ENCODE peak calls at places on chromosomes 2 and 18, in five cellular contexts. G is cardiac muscle cell, O is IMR-90, V is upper lobe of left lung, P is heart left ventricle. Q is an unnamed sample. For H3K4me1, the result is how much of the 10 kb centered on the place peaks cover.

GRCh38 chr2:216023055-216023648 is 9.8 kb upstream of the MREG start:
- DNase-seq in G (peak), O (peak), V (no peak), P (no peak), Q (peak)

GRCh38 chr2:135819211-135819610 is 17.8 kb downstream of the LCT start:
- DNase-seq in G (no peak), O (peak), V (no peak), P (no peak), Q (no peak)

GRCh38 chr2:72367530-72368225 is 220.0 kb upstream of the CYP26B1 start:
- DNase-seq in G (peak), O (peak), V (no peak), P (peak), Q (no peak)

GRCh38 chr2:21782866-21783265 is 659.1 kb downstream of the TDRD15 start:
- DNase-seq in G (no peak), O (no peak), V (no peak), P (no peak), Q (no peak)

GRCh38 chr2:171365778-171366177 is 68.0 kb downstream of the METTL8 start:
- DNase-seq in G (no peak), O (no peak), V (no peak), P (no peak), Q (no peak)

GRCh38 chr2:200239216-200239615 is 67.3 kb upstream of the SPATS2L start:
- DNase-seq in G (no peak), O (no peak), V (no peak), P (no peak), Q (no peak)

GRCh38 chr18:22385718-22386117 is 32.0 kb downstream of the CTAGE1 start:
- DNase-seq in G (no peak), O (peak), V (no peak), P (no peak), Q (no peak)

GRCh38 chr2:230318190-230319121 is 8.5 kb upstream of the SP140L start:
- DNase-seq in G (no peak), O (no peak), V (no peak), P (no peak), Q (no peak)

GRCh38 chr2:218046234-218046633 is 22.8 kb upstream of the RUFY4 start:
- DNase-seq in G (no peak), O (no peak), V (no peak), P (no peak), Q (no peak)

GRCh38 chr2:226585130-226585561 is 214.5 kb downstream of the IRS1 start:
- DNase-seq in G (no peak), O (no peak), V (no peak), P (no peak), Q (no peak)

GRCh38 chr2:114022360-114023085 is 132.6 kb downstream of the ACTR3 start:
- DNase-seq in G (no peak), O (peak), V (no peak), P (no peak), Q (no peak)

GRCh38 chr2:97718942-97719341 is 5.6 kb downstream of the ZAP70 start:
- DNase-seq in G (no peak), O (no peak), V (no peak), P (peak), Q (no peak)

GRCh38 chr18:42414756-42415454 is 459.9 kb downstream of the PIK3C3 start:
- DNase-seq in G (no peak), O (no peak), V (no peak), P (no peak), Q (no peak)

GRCh38 chr18:23583071-23583865 is 3.0 kb downstream of the NPC1 start:
- DNase-seq in G (no peak), O (no peak), V (no peak), P (no peak), Q (no peak)

GRCh38 chr18:58397385-58398132 is 231.3 kb downstream of the ALPK2 start:
- DNase-seq in G (no peak), O (no peak), V (no peak), P (no peak), Q (no peak)

GRCh38 chr2:235812185-235812670 is 318.4 kb downstream of the AGAP1 start:
- DNase-seq in G (no peak), O (no peak), V (peak), P (no peak), Q (no peak)

GRCh38 chr18:58584219-58585127 is 44.4 kb downstream of the ALPK2 start:
- DNase-seq in G (peak), O (peak), V (no peak), P (no peak), Q (no peak)

GRCh38 chr2:227472265-227473018 is 486 bp downstream of the AGFG1 start:
- DNase-seq in G (peak), O (no peak), V (peak), P (peak), Q (peak)

GRCh38 chr2:236748385-236748784 is 178.8 kb downstream of the ACKR3 start:
- DNase-seq in G (no peak), O (no peak), V (no peak), P (no peak), Q (no peak)

GRCh38 chr2:64137567-64137966 is 6.7 kb downstream of the PELI1 start:
- DNase-seq in G (no peak), O (peak), V (no peak), P (no peak), Q (no peak)

GRCh38 chr18:48543228-48543627 is 4.4 kb downstream of the CTIF start:
- DNase-seq in G (no peak), O (no peak), V (no peak), P (no peak), Q (no peak)

GRCh38 chr2:28413896-28414290 is 21.2 kb downstream of the FOSL2 start:
- DNase-seq in G (no peak), O (no peak), V (no peak), P (no peak), Q (no peak)

DNA sequence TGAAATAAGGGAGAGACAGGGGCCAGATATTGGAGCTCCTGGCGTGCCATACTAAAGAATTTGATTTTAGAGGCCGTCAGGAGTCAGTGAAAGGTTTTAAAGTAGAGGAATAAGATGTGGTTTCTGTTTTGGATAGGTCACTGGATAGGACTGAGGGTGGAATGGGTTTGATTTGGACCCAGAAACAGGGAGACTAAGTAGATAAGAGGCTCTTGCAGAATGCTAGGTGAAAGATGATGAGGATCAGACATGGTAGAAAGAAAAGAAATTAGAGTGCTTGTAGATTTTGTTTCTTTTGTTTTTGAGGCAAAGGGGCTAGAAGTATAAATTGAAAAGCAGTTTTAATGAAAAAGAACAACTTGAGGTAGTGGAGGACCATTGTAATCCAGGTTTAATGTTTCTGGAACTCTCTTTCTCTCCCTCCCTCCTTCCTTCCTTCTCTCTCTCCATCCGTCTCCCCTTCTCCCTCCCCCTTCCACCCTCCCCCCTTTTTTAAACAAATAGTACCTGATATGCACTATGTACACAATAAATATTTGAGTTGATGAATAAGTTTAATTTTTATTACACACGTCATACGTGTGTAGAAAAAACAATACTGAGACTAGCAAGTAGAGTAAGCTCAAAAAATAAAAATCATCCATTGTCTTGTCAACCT is 1.9 kb downstream of the NDUFV2 start:
- DNase-seq in G (no peak), O (no peak), V (no peak), P (no peak), Q (no peak)
- H3K4me1 ChIP-seq in G (under half), O (under half), V (half or more), P (half or more), Q (half or more)

GRCh38 chr18:11850821-11851155 is 425 bp upstream of the CHMP1B start:
- DNase-seq in G (no peak), O (no peak), V (no peak), P (no peak), Q (no peak)

GRCh38 chr18:11847811-11848210 is 3.4 kb upstream of the CHMP1B start:
- DNase-seq in G (no peak), O (no peak), V (no peak), P (no peak), Q (no peak)

GRCh38 chr18:11849845-11850747 is 1.1 kb upstream of the CHMP1B start:
- DNase-seq in G (peak), O (peak), V (no peak), P (peak), Q (peak)

GRCh38 chr18:11851156-11852047 is at the start of gene CHMP1B:
- DNase-seq in G (peak), O (peak), V (peak), P (peak), Q (peak)

DNA sequence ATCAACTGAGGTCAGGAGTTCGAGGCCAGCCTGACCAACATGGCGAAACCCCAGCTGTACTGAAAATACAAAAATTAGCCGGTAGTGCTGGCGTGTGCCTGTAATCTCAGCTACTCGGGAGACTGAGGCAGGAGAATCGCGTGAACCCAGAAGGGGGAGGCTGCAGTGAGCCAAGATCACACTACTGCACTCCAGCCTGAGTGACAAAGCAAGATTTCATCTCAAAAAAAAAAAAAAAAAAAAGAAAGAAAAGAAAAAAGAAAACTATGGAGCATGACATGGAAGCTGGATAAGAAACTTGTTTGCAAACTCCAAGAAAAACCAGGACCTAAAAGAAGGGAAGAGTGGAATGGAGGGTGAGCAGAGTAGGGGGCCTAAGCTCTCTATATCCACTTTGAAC is 1.9 kb upstream of the CHMP1B start:
- DNase-seq in G (no peak), O (no peak), V (no peak), P (no peak), Q (no peak)
- H3K4me3 ChIP-seq in G (no peak), O (no peak), V (no peak), P (no peak), Q (no peak)

DNA sequence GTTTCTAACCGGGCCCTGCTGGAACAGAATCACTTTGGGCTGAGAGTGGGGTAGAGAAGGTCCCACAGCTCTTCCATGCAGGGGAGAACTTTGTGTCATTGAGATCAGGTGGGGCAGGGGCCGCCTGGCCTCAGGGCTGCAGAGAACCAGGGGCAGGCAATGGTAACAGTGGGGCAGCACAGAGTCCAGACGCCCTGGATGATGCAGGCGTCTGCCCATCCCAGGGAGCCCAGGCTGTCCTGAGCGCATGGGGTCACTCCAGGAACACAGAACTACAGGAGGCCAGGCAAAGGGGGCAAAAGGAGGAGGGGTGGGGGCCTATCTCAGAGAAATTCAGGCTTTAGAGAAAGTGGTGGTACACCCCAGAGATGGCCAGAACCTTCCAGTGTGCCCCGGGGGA is 121.3 kb downstream of the NDUFA10 start:
- DNase-seq in G (no peak), O (no peak), V (no peak), P (no peak), Q (no peak)
- TF ChIP-seq CTCF in G (no peak), O (no peak), V (no peak), P (no peak), Q (no peak)

DNA sequence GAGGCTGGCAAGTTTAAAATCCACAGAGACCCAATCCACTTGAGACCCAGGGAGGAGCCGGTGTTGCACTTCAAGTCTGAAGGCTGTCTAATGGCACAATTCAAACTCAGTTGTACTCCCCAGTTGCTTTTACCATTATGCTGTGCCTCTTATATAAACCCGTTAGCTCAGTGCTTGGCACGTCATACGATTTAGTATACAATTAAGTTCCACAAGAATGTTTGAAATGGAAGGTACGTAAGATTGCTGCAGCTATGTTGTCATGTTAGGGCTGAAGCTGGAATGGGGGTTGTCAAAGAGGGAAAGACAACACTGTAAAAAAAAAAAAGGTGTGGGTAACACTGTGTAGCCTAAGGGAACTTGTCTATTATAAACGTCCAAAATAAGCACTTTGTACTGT is 30.2 kb downstream of the LIMS1 start:
- DNase-seq in G (no peak), O (no peak), V (no peak), P (no peak), Q (no peak)
- H3K4me1 ChIP-seq in G (under half), O (under half), V (under half), P (under half), Q (under half)

Q was measured in CD8-positive, alpha-beta T cell.